ENCODE peak calls at places on chromosomes 4 and X, in seven cellular contexts. One of them, this sample, is unnamed.

GRCh38 chrX:34612036-34612435 is 45.0 kb downstream of the TMEM47 start:
- DNase-seq in GM12892: no peak
- DNase-seq in activated gamma-delta T cell treated with Interleukin-2 at 50 U/mL for 16 hours: no peak
- DNase-seq in neural crest cell: no peak
- DNase-seq in NAMALWA: no peak
- DNase-seq in mucosa of gallbladder: no peak
- DNase-seq in adipocyte: no peak
- DNase-seq in this sample: no peak

GRCh38 chrX:2707334-2707760 is 16.3 kb downstream of the CD99 start:
- DNase-seq in GM12892: peak; percentile 52
- DNase-seq in mucosa of gallbladder: peak; percentile 57
- DNase-seq in NAMALWA: peak; percentile 87
- DNase-seq in activated gamma-delta T cell treated with Interleukin-2 at 50 U/mL for 16 hours: peak; percentile 57
- DNase-seq in adipocyte: peak; percentile 90
- DNase-seq in neural crest cell: no peak
- DNase-seq in this sample: no peak

GRCh38 chr4:13178621-13179020 is 305.5 kb downstream of the RAB28 start:
- DNase-seq in neural crest cell: peak; percentile 5
- DNase-seq in activated gamma-delta T cell treated with Interleukin-2 at 50 U/mL for 16 hours: no peak
- DNase-seq in NAMALWA: no peak
- DNase-seq in adipocyte: no peak
- DNase-seq in mucosa of gallbladder: no peak
- DNase-seq in GM12892: no peak
- DNase-seq in this sample: no peak

GRCh38 chrX:44873415-44874270 is 655 bp downstream of the KDM6A start:
- DNase-seq in GM12892: peak; percentile 31
- DNase-seq in adipocyte: peak; percentile 81
- DNase-seq in NAMALWA: peak; percentile 40
- DNase-seq in neural crest cell: peak; percentile 15
- DNase-seq in mucosa of gallbladder: peak; percentile 59
- DNase-seq in activated gamma-delta T cell treated with Interleukin-2 at 50 U/mL for 16 hours: peak; percentile 47
- DNase-seq in this sample: no peak

GRCh38 chr4:31461425-31461824 is 741.3 kb downstream of the PCDH7 start:
- DNase-seq in neural crest cell: no peak
- DNase-seq in activated gamma-delta T cell treated with Interleukin-2 at 50 U/mL for 16 hours: no peak
- DNase-seq in adipocyte: peak; percentile 39
- DNase-seq in mucosa of gallbladder: no peak
- DNase-seq in GM12892: no peak
- DNase-seq in NAMALWA: no peak
- DNase-seq in this sample: no peak

GRCh38 chrX:10602646-10603045 is 17.7 kb downstream of the MID1 start:
- DNase-seq in adipocyte: no peak
- DNase-seq in mucosa of gallbladder: no peak
- DNase-seq in NAMALWA: no peak
- DNase-seq in activated gamma-delta T cell treated with Interleukin-2 at 50 U/mL for 16 hours: no peak
- DNase-seq in GM12892: no peak
- DNase-seq in neural crest cell: no peak
- DNase-seq in this sample: no peak

GRCh38 chrX:80181079-80181478 is 166.5 kb downstream of the TBX22 start:
- DNase-seq in activated gamma-delta T cell treated with Interleukin-2 at 50 U/mL for 16 hours: no peak
- DNase-seq in GM12892: no peak
- DNase-seq in neural crest cell: no peak
- DNase-seq in NAMALWA: no peak
- DNase-seq in mucosa of gallbladder: no peak
- DNase-seq in adipocyte: no peak
- DNase-seq in this sample: peak; percentile 13

GRCh38 chrX:9318213-9318612 is 146.6 kb upstream of the TBL1X start:
- DNase-seq in activated gamma-delta T cell treated with Interleukin-2 at 50 U/mL for 16 hours: peak; percentile 7
- DNase-seq in NAMALWA: no peak
- DNase-seq in mucosa of gallbladder: no peak
- DNase-seq in GM12892: no peak
- DNase-seq in neural crest cell: no peak
- DNase-seq in adipocyte: no peak
- DNase-seq in this sample: no peak

GRCh38 chrX:43655961-43656494 is at the start of gene MAOA:
- DNase-seq in GM12892: no peak
- DNase-seq in adipocyte: peak; percentile 62
- DNase-seq in mucosa of gallbladder: peak; percentile 77
- DNase-seq in activated gamma-delta T cell treated with Interleukin-2 at 50 U/mL for 16 hours: peak; percentile 9
- DNase-seq in neural crest cell: no peak
- DNase-seq in NAMALWA: no peak
- DNase-seq in this sample: no peak

GRCh38 chr4:7901274-7901845 is 38.3 kb downstream of the AFAP1 start:
- DNase-seq in activated gamma-delta T cell treated with Interleukin-2 at 50 U/mL for 16 hours: no peak
- DNase-seq in neural crest cell: no peak
- DNase-seq in GM12892: no peak
- DNase-seq in NAMALWA: no peak
- DNase-seq in mucosa of gallbladder: no peak
- DNase-seq in adipocyte: no peak
- DNase-seq in this sample: no peak

GRCh38 chr4:7422098-7422897 is 12.4 kb downstream of the PSAPL1 start:
- DNase-seq in NAMALWA: no peak
- DNase-seq in GM12892: no peak
- DNase-seq in adipocyte: no peak
- DNase-seq in activated gamma-delta T cell treated with Interleukin-2 at 50 U/mL for 16 hours: no peak
- DNase-seq in neural crest cell: no peak
- DNase-seq in mucosa of gallbladder: no peak
- DNase-seq in this sample: no peak

GRCh38 chr4:1004557-1005485 is 6.6 kb upstream of the FGFRL1 start:
- DNase-seq in NAMALWA: no peak
- DNase-seq in activated gamma-delta T cell treated with Interleukin-2 at 50 U/mL for 16 hours: no peak
- DNase-seq in neural crest cell: no peak
- DNase-seq in GM12892: no peak
- DNase-seq in adipocyte: no peak
- DNase-seq in mucosa of gallbladder: no peak
- DNase-seq in this sample: no peak

GRCh38 chrX:41518841-41519220 is 71.7 kb downstream of the NYX start:
- DNase-seq in GM12892: no peak
- DNase-seq in activated gamma-delta T cell treated with Interleukin-2 at 50 U/mL for 16 hours: no peak
- DNase-seq in mucosa of gallbladder: no peak
- DNase-seq in adipocyte: no peak
- DNase-seq in NAMALWA: no peak
- DNase-seq in neural crest cell: no peak
- DNase-seq in this sample: no peak

GRCh38 chr4:87933337-87933736 is 42.2 kb upstream of the SPP1 start:
- DNase-seq in mucosa of gallbladder: no peak
- DNase-seq in adipocyte: no peak
- DNase-seq in GM12892: no peak
- DNase-seq in activated gamma-delta T cell treated with Interleukin-2 at 50 U/mL for 16 hours: no peak
- DNase-seq in NAMALWA: no peak
- DNase-seq in neural crest cell: no peak
- DNase-seq in this sample: no peak

GRCh38 chr4:185577592-185577940 is 42.3 kb upstream of the PDLIM3 start:
- DNase-seq in neural crest cell: no peak
- DNase-seq in adipocyte: no peak
- DNase-seq in mucosa of gallbladder: no peak
- DNase-seq in activated gamma-delta T cell treated with Interleukin-2 at 50 U/mL for 16 hours: no peak
- DNase-seq in GM12892: no peak
- DNase-seq in NAMALWA: no peak
- DNase-seq in this sample: no peak

GRCh38 chr4:168717852-168718251 is 221.0 kb downstream of the PALLD start:
- DNase-seq in neural crest cell: no peak
- DNase-seq in GM12892: no peak
- DNase-seq in adipocyte: no peak
- DNase-seq in mucosa of gallbladder: no peak
- DNase-seq in NAMALWA: no peak
- DNase-seq in activated gamma-delta T cell treated with Interleukin-2 at 50 U/mL for 16 hours: no peak
- DNase-seq in this sample: no peak

GRCh38 chr4:73705056-73705432 is 35.3 kb upstream of the CXCL8 start:
- DNase-seq in activated gamma-delta T cell treated with Interleukin-2 at 50 U/mL for 16 hours: no peak
- DNase-seq in neural crest cell: no peak
- DNase-seq in mucosa of gallbladder: no peak
- DNase-seq in GM12892: no peak
- DNase-seq in adipocyte: peak; percentile 56
- DNase-seq in NAMALWA: no peak
- DNase-seq in this sample: peak; percentile 54

GRCh38 chrX:21929209-21929608 is 11.3 kb upstream of the SMS start:
- DNase-seq in GM12892: no peak
- DNase-seq in mucosa of gallbladder: no peak
- DNase-seq in adipocyte: no peak
- DNase-seq in neural crest cell: no peak
- DNase-seq in activated gamma-delta T cell treated with Interleukin-2 at 50 U/mL for 16 hours: no peak
- DNase-seq in NAMALWA: no peak
- DNase-seq in this sample: no peak